ENCODE peak calls at places on chromosome 2, in four cellular contexts. J is A673, U is AG09309, G is keratinocyte. I is an unnamed sample.

GRCh38 chr2:191115391-191115790 is 35.4 kb downstream of the STAT4 start:
- DNase-seq in J (no peak), U (no peak), G (peak), I (no peak)

GRCh38 chr2:216985658-216986141 is 125.8 kb upstream of the TNP1 start:
- DNase-seq in J (no peak), U (no peak), G (no peak), I (no peak)

GRCh38 chr2:100577777-100578176 is 15.0 kb downstream of the PDCL3 start:
- DNase-seq in J (no peak), U (no peak), G (peak), I (no peak)

GRCh38 chr2:177693658-177694334 is 301.2 kb downstream of the AGPS start:
- DNase-seq in J (no peak), U (no peak), G (no peak), I (no peak)

GRCh38 chr2:211390506-211390905 is 834.1 kb downstream of the CPS1 start:
- DNase-seq in J (no peak), U (no peak), G (no peak), I (no peak)

GRCh38 chr2:120892967-120893667 is 157.4 kb downstream of the GLI2 start:
- DNase-seq in J (no peak), U (no peak), G (no peak), I (no peak)

GRCh38 chr2:23788100-23788499 is 138.8 kb downstream of the ATAD2B start:
- DNase-seq in J (no peak), U (no peak), G (no peak), I (no peak)

GRCh38 chr2:157075924-157076323 is 181.6 kb upstream of the GALNT5 start:
- DNase-seq in J (no peak), U (no peak), G (no peak), I (no peak)

GRCh38 chr2:10787176-10787968 is 25.2 kb downstream of the PDIA6 start:
- DNase-seq in J (no peak), U (no peak), G (no peak), I (no peak)

GRCh38 chr2:222708274-222708710 is 36.8 kb downstream of the MOGAT1 start:
- DNase-seq in J (peak), U (no peak), G (no peak), I (no peak)

GRCh38 chr2:239192456-239192855 is 208.4 kb downstream of the HDAC4 start:
- DNase-seq in J (no peak), U (no peak), G (no peak), I (no peak)
- H3K4me3 ChIP-seq in J (no peak), U (no peak), G (no peak), I (no peak)

GRCh38 chr2:18001671-18002070 is 123.2 kb downstream of the KCNS3 start:
- DNase-seq in J (peak), U (no peak), G (no peak), I (no peak)
- TF ChIP-seq CTCF in J (peak), U (peak), G (no peak), I (peak)

GRCh38 chr2:42060028-42060427 is 12.2 kb downstream of the PKDCC start:
- DNase-seq in J (no peak), U (no peak), G (no peak), I (no peak)
- H3K4me3 ChIP-seq in J (no peak), U (no peak), G (no peak), I (no peak)

GRCh38 chr2:80548469-80548868 is 243.9 kb upstream of the LRRTM1 start:
- DNase-seq in J (no peak), U (no peak), G (no peak), I (no peak)
- TF ChIP-seq CTCF in J (no peak), U (no peak), G (no peak), I (no peak)